ENCODE peak calls at places on chromosomes 13 and 19, in seven cellular contexts. M is HCT116, R is GM12878, S is H1, Q is K562, T is HepG2, D is SK-N-SH. G is an unnamed sample.

GRCh38 chr13:44243198-44243852 is 130.3 kb upstream of the SERP2 start:
- DNase-seq in T (peak; percentile 54), Q (peak; percentile 75), D (peak; percentile 28), M (peak; percentile 92), R (no peak), S (peak; percentile 60), G (no peak)

GRCh38 chr19:325937-326565 is 18.5 kb downstream of the MIER2 start:
- DNase-seq in D (no peak), Q (no peak), T (no peak), R (no peak), S (no peak), M (no peak), G (no peak)

GRCh38 chr13:99766641-99767045 is 204.9 kb downstream of the ZIC5 start:
- DNase-seq in R (no peak), D (no peak), S (peak; percentile 33), Q (no peak), M (no peak), T (peak; percentile 6), G (peak; percentile 16)

GRCh38 chr13:83024955-83025594 is 857.2 kb downstream of the SLITRK1 start:
- DNase-seq in T (no peak), R (no peak), D (no peak), Q (no peak), M (no peak), S (no peak), G (no peak)

GRCh38 chr19:7130043-7130442 is 60.5 kb downstream of the ZNF557 start:
- DNase-seq in M (no peak), Q (no peak), S (no peak), R (no peak), D (no peak), T (no peak), G (no peak)

GRCh38 chr13:109835321-109835720 is 48.9 kb upstream of the IRS2 start:
- DNase-seq in R (no peak), Q (no peak), M (no peak), T (no peak), D (no peak), S (no peak), G (no peak)

GRCh38 chr13:113947321-113948033 is 26.4 kb downstream of the C13orf46 start:
- DNase-seq in T (no peak), M (peak; percentile 12), R (no peak), D (no peak), S (no peak), Q (peak; percentile 53), G (peak; percentile 79)

GRCh38 chr19:28867978-28868377 is 345.0 kb downstream of the UQCRFS1 start:
- DNase-seq in R (no peak), S (no peak), M (no peak), D (no peak), T (no peak), Q (no peak), G (no peak)

GRCh38 chr19:33505168-33505567 is 16.4 kb downstream of the PEPD start:
- DNase-seq in Q (no peak), T (no peak), D (no peak), M (no peak), R (no peak), S (no peak), G (no peak)

GRCh38 chr19:53183146-53183545 is 10.0 kb downstream of the ZNF665 start:
- DNase-seq in S (no peak), T (no peak), R (no peak), D (no peak), M (no peak), Q (no peak), G (no peak)

GRCh38 chr19:33441277-33441699 is 67.8 kb downstream of the CEBPG start:
- DNase-seq in S (no peak), D (no peak), T (no peak), R (no peak), M (no peak), Q (no peak), G (no peak)

GRCh38 chr13:49986471-49986870 is 10.4 kb upstream of the TRIM13 start:
- DNase-seq in Q (no peak), M (no peak), S (no peak), R (no peak), T (no peak), D (no peak), G (no peak)

GRCh38 chr13:30153871-30154426 is 153.4 kb downstream of the KATNAL1 start:
- DNase-seq in D (no peak), S (no peak), Q (no peak), T (no peak), R (no peak), M (no peak), G (no peak)

GRCh38 chr13:61779456-61779855 is 363.8 kb upstream of the PCDH20 start:
- DNase-seq in M (no peak), R (no peak), S (no peak), T (no peak), Q (no peak), D (no peak), G (no peak)

GRCh38 chr19:16760990-16761389 is 41.3 kb downstream of the NWD1 start:
- DNase-seq in Q (no peak), M (no peak), T (no peak), S (no peak), R (no peak), D (no peak), G (no peak)

GRCh38 chr19:2290441-2291184 is 8.6 kb upstream of the PEAK3 start:
- DNase-seq in D (no peak), S (no peak), M (no peak), R (no peak), Q (no peak), T (no peak), G (no peak)

GRCh38 chr13:84137292-84137691 is 255.0 kb upstream of the SLITRK1 start:
- DNase-seq in T (no peak), S (no peak), M (no peak), Q (no peak), D (no peak), R (peak; percentile 64), G (no peak)

GRCh38 chr19:48354332-48354992 is 9.3 kb downstream of the TMEM143 start:
- DNase-seq in S (no peak), R (no peak), M (peak; percentile 99), D (no peak), T (peak; percentile 100), Q (peak; percentile 44), G (no peak)

GRCh38 chr19:9205506-9206113 is 13.8 kb downstream of the OR7D4 start:
- DNase-seq in M (peak; percentile 34), R (no peak), D (peak; percentile 55), T (peak; percentile 33), Q (peak; percentile 53), S (peak; percentile 34), G (peak; percentile 69)

GRCh38 chr19:15379996-15380647 is 535 bp upstream of the AKAP8 start:
- DNase-seq in S (peak; percentile 68), M (peak; percentile 23), Q (peak; percentile 68), R (no peak), T (peak; percentile 48), D (no peak), G (peak; percentile 33)
- TF ChIP-seq JUND in S (no peak), M (no peak), Q (no peak), R (no peak), T (no peak), D (no peak), G (no peak)

GRCh38 chr19:5567971-5568407 is 236 bp upstream of the TINCR start:
- DNase-seq in M (no peak), Q (no peak), S (no peak), T (no peak), R (no peak), D (no peak), G (peak; percentile 51)

GRCh38 chr19:5571777-5572176 is 4.0 kb upstream of the TINCR start:
- DNase-seq in S (no peak), T (no peak), D (no peak), R (no peak), M (no peak), Q (no peak), G (no peak)

GRCh38 chr19:5567360-5567970 is at the start of gene TINCR:
- DNase-seq in D (peak; percentile 77), R (no peak), T (no peak), M (no peak), S (no peak), Q (no peak), G (no peak)

GRCh38 chr19:5575553-5575952 is 7.8 kb upstream of the TINCR start:
- DNase-seq in R (no peak), M (no peak), S (no peak), T (no peak), D (no peak), Q (no peak), G (no peak)

GRCh38 chr19:5572556-5573286 is 5.0 kb upstream of the TINCR start:
- DNase-seq in T (no peak), S (no peak), M (no peak), D (peak; percentile 15), R (no peak), Q (no peak), G (peak; percentile 67)
- TF ChIP-seq JUND in T (no peak), S (no peak), M (no peak), D (no peak), R (no peak), Q (no peak), G (no peak)

GRCh38 chr13:68713394-68713793 is 1394.2 kb upstream of the ATXN8OS start:
- DNase-seq in Q (no peak), M (no peak), D (no peak), S (peak; percentile 62), R (no peak), T (no peak), G (no peak)
- TF ChIP-seq JUND in Q (no peak), M (no peak), D (no peak), S (peak; percentile 85), R (no peak), T (no peak), G (no peak)

GRCh38 chr19:38682195-38682867 is 34.9 kb downstream of the ACTN4 start:
- DNase-seq in M (no peak), R (no peak), S (no peak), Q (no peak), T (no peak), D (no peak), G (no peak)

GRCh38 chr19:38684862-38685665 is 37.6 kb downstream of the ACTN4 start:
- DNase-seq in T (no peak), S (no peak), D (no peak), R (no peak), M (no peak), Q (no peak), G (no peak)

GRCh38 chr19:38682872-38683392 is 35.5 kb downstream of the ACTN4 start:
- DNase-seq in M (no peak), Q (no peak), D (no peak), R (no peak), S (no peak), T (no peak), G (no peak)

GRCh38 chr19:38684078-38684861 is 36.8 kb downstream of the ACTN4 start:
- DNase-seq in T (no peak), Q (peak; percentile 56), M (peak; percentile 93), D (no peak), R (no peak), S (no peak), G (no peak)

GRCh38 chr19:38683393-38684077 is 36.1 kb downstream of the ACTN4 start:
- DNase-seq in Q (peak; percentile 84), D (no peak), T (peak; percentile 96), R (no peak), M (peak; percentile 99), S (peak; percentile 85), G (peak; percentile 88)
- TF ChIP-seq JUND in Q (peak; percentile 94), D (peak; percentile 91), T (peak; percentile 90), R (no peak), M (peak; percentile 97), S (peak; percentile 96), G (peak; percentile 52)